ENCODE peak calls at places on chromosomes 2 and 18, in six cellular contexts. X, E, J, N, O and K are unnamed samples.

GRCh38 chr2:240581811-240582210 is 4.7 kb upstream of the CAPN10 start:
- DNase-seq in X (no peak), E (no peak), J (no peak), N (no peak), O (no peak), K (no peak)

GRCh38 chr2:203105996-203106395 is 91.3 kb downstream of the NBEAL1 start:
- DNase-seq in X (no peak), E (no peak), J (no peak), N (no peak), O (no peak), K (no peak)

GRCh38 chr18:3604626-3605408 is 154.8 kb downstream of the TGIF1 start:
- DNase-seq in X (no peak), E (peak), J (no peak), N (peak), O (no peak), K (peak)

GRCh38 chr2:146978891-146979555 is 865.8 kb upstream of the ACVR2A start:
- DNase-seq in X (no peak), E (no peak), J (no peak), N (no peak), O (no peak), K (no peak)

GRCh38 chr2:12606472-12607000 is 110.2 kb upstream of the TRIB2 start:
- DNase-seq in X (no peak), E (no peak), J (no peak), N (no peak), O (no peak), K (no peak)

GRCh38 chr2:119647440-119648169 is 31.4 kb upstream of the TMEM177 start:
- DNase-seq in X (no peak), E (no peak), J (no peak), N (no peak), O (no peak), K (peak)

GRCh38 chr18:11176416-11176815 is 27.0 kb upstream of the PIEZO2 start:
- DNase-seq in X (no peak), E (peak), J (no peak), N (no peak), O (no peak), K (no peak)

GRCh38 chr2:240886678-240887574 is 9.0 kb downstream of the MAB21L4 start:
- DNase-seq in X (no peak), E (no peak), J (peak), N (no peak), O (no peak), K (no peak)

GRCh38 chr2:194769030-194769429 is 888.0 kb upstream of the SLC39A10 start:
- DNase-seq in X (no peak), E (no peak), J (no peak), N (no peak), O (no peak), K (no peak)

GRCh38 chr2:187995556-187995955 is 296.1 kb upstream of the GULP1 start:
- DNase-seq in X (no peak), E (no peak), J (no peak), N (no peak), O (no peak), K (no peak)

GRCh38 chr2:164456599-164456998 is 164.7 kb downstream of the GRB14 start:
- DNase-seq in X (no peak), E (no peak), J (no peak), N (no peak), O (no peak), K (no peak)

GRCh38 chr2:21118302-21118920 is 5.4 kb upstream of the TDRD15 start:
- DNase-seq in X (no peak), E (no peak), J (peak), N (no peak), O (peak), K (peak)

GRCh38 chr2:180747728-180748127 is 232.7 kb upstream of the UBE2E3 start:
- DNase-seq in X (no peak), E (no peak), J (no peak), N (no peak), O (no peak), K (no peak)

GRCh38 chr2:159613515-159614336 is 2.6 kb downstream of the BAZ2B start:
- DNase-seq in X (no peak), E (no peak), J (no peak), N (no peak), O (no peak), K (no peak)

GRCh38 chr2:241862093-241862492 is 3.4 kb upstream of the PDCD1 start:
- DNase-seq in X (no peak), E (no peak), J (peak), N (no peak), O (no peak), K (no peak)

GRCh38 chr2:181058378-181059269 is 78.2 kb downstream of the UBE2E3 start:
- DNase-seq in X (no peak), E (no peak), J (peak), N (peak), O (peak), K (peak)

GRCh38 chr2:217829420-217829819 is 173.4 kb downstream of the TNS1 start:
- DNase-seq in X (no peak), E (no peak), J (no peak), N (no peak), O (no peak), K (no peak)

GRCh38 chr2:26059542-26059941 is 25.7 kb downstream of the RAB10 start:
- DNase-seq in X (no peak), E (no peak), J (no peak), N (no peak), O (no peak), K (no peak)

GRCh38 chr2:190486037-190486623 is 48.4 kb downstream of the NEMP2 start:
- DNase-seq in X (no peak), E (no peak), J (no peak), N (no peak), O (no peak), K (no peak)

GRCh38 chr18:76482971-76483691 is 11.9 kb downstream of the ZNF516 start:
- DNase-seq in X (no peak), E (no peak), J (peak), N (no peak), O (no peak), K (no peak)